ENCODE peak calls at places on chromosome 15, in eight cellular contexts. I is OCI-LY7, J is aorta, U is uterus, V is psoas muscle, G is NCI-H1092 treated with DMSO at 0.1 percent for 48 hours, L is Right ventricle myocardium superior, Q is NCI-H1105. P is an unnamed sample.

GRCh38 chr15:45205192-45205591 is 17.4 kb upstream of the SHF start:
- DNase-seq in I (peak; percentile 79), L (no peak), Q (peak; percentile 42), G (peak; percentile 56), V (peak; percentile 71), U (no peak), J (no peak), P (peak; percentile 14)

GRCh38 chr15:72406936-72407335 is 8.8 kb downstream of the TMEM202 start:
- DNase-seq in I (no peak), Q (no peak), V (no peak), L (no peak), U (no peak), J (no peak), G (no peak), P (no peak)

GRCh38 chr15:90376789-90377188 is 11.3 kb upstream of the IQGAP1 start:
- DNase-seq in J (no peak), U (no peak), V (no peak), L (no peak), G (no peak), Q (no peak), I (peak; percentile 33), P (no peak)

GRCh38 chr15:63067976-63068743 is 25.6 kb downstream of the TPM1 start:
- DNase-seq in U (no peak), I (no peak), J (no peak), G (no peak), L (no peak), V (no peak), Q (no peak), P (no peak)

GRCh38 chr15:59438891-59439290 is 905 bp downstream of the FAM81A start:
- DNase-seq in I (peak; percentile 19), U (peak; percentile 34), J (no peak), G (no peak), Q (no peak), V (no peak), L (peak; percentile 45), P (no peak)

GRCh38 chr15:89360294-89360971 is 25.8 kb upstream of the POLG start:
- DNase-seq in U (no peak), G (no peak), I (no peak), L (no peak), V (no peak), Q (no peak), J (no peak), P (no peak)

GRCh38 chr15:42716626-42717025 is 20.3 kb downstream of the CDAN1 start:
- DNase-seq in Q (no peak), V (no peak), J (no peak), U (no peak), L (no peak), I (no peak), G (no peak), P (no peak)

GRCh38 chr15:78709263-78709882 is 68.4 kb upstream of the CHRNB4 start:
- DNase-seq in J (peak; percentile 90), I (peak; percentile 70), U (peak; percentile 56), V (peak; percentile 81), Q (peak; percentile 16), G (peak; percentile 45), L (peak; percentile 77), P (no peak)

GRCh38 chr15:34280193-34280592 is 55.4 kb downstream of the EMC4 start:
- DNase-seq in I (no peak), L (no peak), J (no peak), U (no peak), Q (no peak), V (no peak), G (no peak), P (no peak)

GRCh38 chr15:81843226-81843625 is 202.6 kb downstream of the MEX3B start:
- DNase-seq in U (no peak), J (no peak), L (no peak), V (no peak), I (peak; percentile 68), Q (no peak), G (no peak), P (no peak)